ENCODE peak calls at places on chromosome 11, in eight cellular contexts. S is IMR-90, Q is lung, G is bronchial epithelial cell, L is mesothelial cell of epicardium, I is progenitor cell of endocrine pancreas, V is HFFc6, B is mammary epithelial cell. M is an unnamed sample.

GRCh38 chr11:122741613-122742012 is 86.1 kb downstream of the UBASH3B start:
- DNase-seq in S (peak), G (no peak), B (no peak), Q (peak), I (no peak), V (no peak), L (no peak), M (no peak)

GRCh38 chr11:32396991-32397390 is 38.3 kb downstream of the WT1 start:
- DNase-seq in S (no peak), V (no peak), L (no peak), Q (no peak), G (no peak), B (no peak), I (no peak), M (no peak)

GRCh38 chr11:66694732-66695207 is 17.1 kb upstream of the RBM4B start:
- DNase-seq in B (peak), I (peak), V (peak), L (peak), G (peak), S (peak), Q (peak), M (peak)

GRCh38 chr11:122322369-122322768 is 206.4 kb upstream of the BLID start:
- DNase-seq in G (no peak), B (no peak), V (no peak), S (peak), Q (no peak), L (no peak), I (no peak), M (no peak)

GRCh38 chr11:12841946-12842630 is 167.0 kb upstream of the RASSF10 start:
- DNase-seq in Q (no peak), G (peak), S (peak), I (no peak), B (peak), L (no peak), V (peak), M (no peak)

GRCh38 chr11:72406536-72407507 is 27.5 kb downstream of the CLPB start:
- DNase-seq in G (peak), V (no peak), Q (no peak), S (no peak), I (no peak), B (peak), L (no peak), M (peak)

GRCh38 chr11:12201016-12201985 is 90.9 kb downstream of the MICAL2 start:
- DNase-seq in S (peak), G (peak), Q (no peak), B (peak), L (no peak), I (no peak), V (peak), M (no peak)

GRCh38 chr11:70548976-70549375 is 150.6 kb downstream of the CTTN start:
- DNase-seq in S (no peak), G (no peak), L (no peak), Q (no peak), I (no peak), V (no peak), B (no peak), M (no peak)

GRCh38 chr11:17388609-17389204 is at the start of gene KCNJ11:
- DNase-seq in S (no peak), Q (no peak), B (no peak), L (no peak), V (no peak), G (no peak), I (peak), M (no peak)

GRCh38 chr11:62508336-62509058 is 38.1 kb downstream of the AHNAK start:
- DNase-seq in Q (peak), I (peak), B (peak), L (no peak), V (peak), S (peak), G (peak), M (peak)

GRCh38 chr11:82546556-82547162 is 187.0 kb downstream of the FAM181B start:
- DNase-seq in Q (no peak), S (no peak), B (no peak), L (no peak), G (peak), V (no peak), I (no peak), M (no peak)

GRCh38 chr11:124320097-124320496 is at the start of gene OR8D2:
- DNase-seq in L (no peak), S (no peak), I (no peak), Q (no peak), G (no peak), V (no peak), B (no peak), M (no peak)

GRCh38 chr11:85679581-85679980 is 6.4 kb downstream of the CCDC89 start:
- DNase-seq in S (no peak), Q (no peak), V (no peak), L (no peak), B (no peak), G (no peak), I (no peak), M (no peak)

GRCh38 chr11:79083346-79083745 is 357.5 kb downstream of the TENM4 start:
- DNase-seq in S (peak), B (no peak), I (no peak), V (no peak), L (no peak), Q (no peak), G (no peak), M (no peak)

DNA sequence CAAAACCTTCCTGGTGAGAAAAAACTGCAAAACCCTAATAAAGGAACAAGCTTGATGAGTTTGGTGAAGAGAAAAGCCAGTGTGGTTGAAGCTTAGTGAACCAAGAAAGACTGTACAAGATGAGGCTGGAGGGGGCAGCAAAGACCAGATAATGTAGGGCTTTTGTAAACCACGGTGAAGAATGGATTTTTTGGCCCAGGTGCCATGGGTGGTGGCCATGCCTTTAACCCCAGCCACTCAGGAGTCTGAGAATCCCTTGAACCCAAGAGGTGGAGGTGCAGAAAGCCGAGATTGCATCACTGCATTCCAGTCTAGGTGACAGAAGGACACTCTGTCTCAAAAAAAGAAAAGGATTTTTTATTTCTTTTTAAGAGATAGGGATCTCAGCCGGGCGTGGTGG is 5.0 kb upstream of the ZDHHC5 start:
- DNase-seq in L (no peak), Q (no peak), V (no peak), I (no peak), S (no peak), B (no peak), G (no peak), M (no peak)
- TF ChIP-seq CTCF in L (no peak), Q (no peak), V (peak), I (no peak), S (peak), B (peak), G (peak), M (no peak)

GRCh38 chr11:132307309-132308020 is 937.0 kb downstream of the NTM start:
- DNase-seq in V (no peak), Q (no peak), G (no peak), B (no peak), I (no peak), L (no peak), S (no peak), M (no peak)

GRCh38 chr11:132310390-132311375 is 940.3 kb downstream of the NTM start:
- DNase-seq in Q (no peak), S (no peak), G (no peak), B (no peak), L (no peak), I (no peak), V (no peak), M (no peak)

GRCh38 chr11:132312161-132312560 is 941.7 kb downstream of the NTM start:
- DNase-seq in S (peak), L (no peak), V (peak), I (no peak), B (peak), G (peak), Q (no peak), M (no peak)

GRCh38 chr11:132311703-132312102 is 941.3 kb downstream of the NTM start:
- DNase-seq in S (no peak), I (no peak), L (no peak), B (no peak), Q (no peak), G (no peak), V (no peak), M (no peak)

DNA sequence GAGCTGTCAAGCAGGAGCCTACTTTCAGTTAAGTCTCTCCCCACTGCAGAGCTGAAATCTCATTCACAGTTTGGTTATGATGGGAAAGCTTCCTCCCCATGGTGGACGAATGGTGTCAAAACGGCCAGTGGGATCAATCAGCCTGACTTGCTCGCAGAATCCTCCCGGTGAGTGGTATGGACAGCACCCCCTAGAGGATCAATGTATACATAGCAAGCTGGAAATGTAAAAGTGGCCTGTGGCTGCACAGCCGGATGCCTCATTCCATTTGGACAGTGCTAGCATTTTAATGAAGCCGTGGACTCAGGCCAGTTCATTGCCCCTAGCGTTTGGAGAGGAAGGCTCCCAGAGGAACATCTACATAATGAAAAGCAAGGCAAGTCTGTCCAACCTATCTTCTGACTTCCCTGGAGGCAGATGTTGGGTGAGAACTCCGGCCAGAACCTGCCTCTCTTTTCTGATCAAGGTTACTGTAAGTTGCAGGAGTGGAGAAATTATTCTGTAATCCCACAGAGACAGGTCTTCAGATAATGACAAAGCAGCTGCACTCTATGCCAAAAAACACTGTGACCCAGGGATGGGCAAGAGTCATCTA is 942.3 kb downstream of the NTM start:
- DNase-seq in L (no peak), Q (no peak), I (no peak), B (no peak), S (peak), G (peak), V (peak), M (no peak)
- TF ChIP-seq CTCF in L (peak), Q (no peak), I (peak), B (peak), S (peak), G (peak), V (peak), M (peak)

GRCh38 chr11:111423250-111423615 is 44.2 kb upstream of the POU2AF1 start:
- DNase-seq in V (no peak), L (no peak), G (no peak), Q (no peak), B (no peak), S (no peak), I (no peak), M (no peak)
- TF ChIP-seq CTCF in V (peak), L (no peak), G (no peak), Q (no peak), B (no peak), S (no peak), I (no peak), M (no peak)

DNA sequence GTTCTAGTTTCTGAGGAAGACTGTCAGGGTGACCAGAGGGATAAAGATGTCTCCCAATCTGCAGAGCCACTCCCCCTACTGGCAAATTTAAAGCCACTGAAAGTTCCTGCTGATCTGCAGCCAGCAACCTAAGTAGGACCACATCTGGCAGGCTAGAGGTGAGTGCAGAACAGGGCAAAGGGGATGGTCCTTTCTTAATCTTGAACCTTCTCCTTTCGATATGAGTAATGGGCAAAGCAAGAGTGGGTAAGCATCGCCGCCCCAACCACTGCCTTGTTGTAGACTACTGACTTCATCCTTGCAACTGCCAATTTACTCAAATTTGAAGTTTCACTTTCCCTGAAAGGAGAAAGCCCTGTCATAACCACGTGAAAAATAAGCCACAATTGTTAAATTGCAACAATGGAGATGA is 30.7 kb downstream of the SCUBE2 start:
- DNase-seq in S (no peak), B (no peak), Q (no peak), L (no peak), G (peak), I (no peak), V (no peak), M (no peak)
- TF ChIP-seq CTCF in S (no peak), B (peak), Q (no peak), L (no peak), G (peak), I (peak), V (peak), M (no peak)

GRCh38 chr11:47185305-47186075 is 744 bp downstream of the PACSIN3 start:
- DNase-seq in B (peak), L (no peak), I (peak), Q (peak), S (peak), V (peak), G (peak), M (peak)

GRCh38 chr11:47184711-47185304 is 1.4 kb downstream of the PACSIN3 start:
- DNase-seq in L (no peak), G (no peak), B (no peak), Q (no peak), S (no peak), V (no peak), I (no peak), M (no peak)

GRCh38 chr11:47187723-47188122 is 1.5 kb upstream of the PACSIN3 start:
- DNase-seq in G (no peak), V (no peak), B (no peak), I (no peak), Q (no peak), L (no peak), S (no peak), M (no peak)

GRCh38 chr11:47186937-47187681 is 875 bp upstream of the PACSIN3 start:
- DNase-seq in L (no peak), G (peak), V (no peak), B (peak), I (peak), Q (no peak), S (peak), M (no peak)

DNA sequence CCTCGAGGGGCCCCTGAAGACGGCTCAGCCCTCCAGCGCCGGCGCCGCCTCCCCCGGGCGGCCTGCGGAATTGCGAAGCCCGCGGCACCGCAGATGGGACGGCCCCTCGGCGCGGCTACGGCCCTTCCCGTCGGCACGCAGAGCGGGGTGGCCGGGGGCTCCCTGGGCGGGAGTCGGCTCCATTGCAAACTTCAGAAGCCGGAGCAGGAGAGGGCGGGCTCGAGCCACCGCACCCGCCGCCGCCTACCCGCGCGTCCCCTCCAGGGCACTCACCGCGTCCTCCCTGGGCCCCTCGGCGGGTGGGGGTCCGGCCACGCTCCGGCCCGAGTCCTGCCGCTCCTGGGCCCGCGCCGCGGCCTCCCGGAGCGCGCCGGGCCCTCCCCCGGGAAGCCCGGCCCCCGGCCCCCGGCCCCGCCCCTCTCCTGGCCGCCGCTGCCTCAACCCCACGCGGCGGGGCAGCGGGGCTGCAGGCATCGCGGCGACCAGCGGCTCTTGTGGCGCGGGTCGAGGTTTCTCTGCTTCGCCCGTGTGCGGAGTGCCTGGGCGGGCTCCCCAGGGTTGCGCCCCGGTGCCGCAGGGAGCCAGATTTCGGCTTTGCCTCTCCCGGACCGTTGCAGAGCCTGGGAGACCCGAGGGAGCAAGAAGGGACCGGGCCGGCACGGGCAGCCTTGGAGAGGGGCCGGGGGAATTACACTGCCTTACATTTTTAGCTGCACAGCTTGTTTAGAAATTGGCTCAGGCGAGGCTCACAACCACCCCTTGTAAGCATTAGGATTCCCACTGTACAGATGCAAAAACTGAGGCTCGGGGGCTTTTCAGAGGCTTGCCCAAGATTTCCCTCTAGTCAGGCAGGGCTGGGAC is at the start of gene PACSIN3:
- DNase-seq in Q (no peak), L (peak), B (peak), I (peak), S (peak), G (no peak), V (no peak), M (peak)
- TF ChIP-seq CTCF in Q (no peak), L (no peak), B (no peak), I (no peak), S (no peak), G (no peak), V (peak), M (peak)

GRCh38 chr11:126352934-126353801 is 2.3 kb upstream of the ST3GAL4 start:
- DNase-seq in G (peak), L (no peak), Q (no peak), V (peak), I (no peak), S (peak), B (peak), M (no peak)
- TF ChIP-seq CTCF in G (no peak), L (no peak), Q (no peak), V (no peak), I (no peak), S (no peak), B (no peak), M (no peak)

GRCh38 chr11:69425444-69425843 is 56.0 kb upstream of the LINC01488 start:
- DNase-seq in B (no peak), L (no peak), G (no peak), I (no peak), Q (no peak), V (no peak), S (no peak), M (no peak)

GRCh38 chr11:69423611-69424385 is 57.7 kb upstream of the LINC01488 start:
- DNase-seq in S (no peak), I (no peak), Q (no peak), L (no peak), G (no peak), B (no peak), V (no peak), M (no peak)

GRCh38 chr11:69425895-69426544 is 55.4 kb upstream of the LINC01488 start:
- DNase-seq in I (no peak), S (no peak), L (no peak), G (no peak), Q (no peak), B (no peak), V (no peak), M (no peak)

GRCh38 chr11:69423181-69423580 is 58.3 kb upstream of the LINC01488 start:
- DNase-seq in S (no peak), Q (no peak), B (no peak), V (no peak), L (no peak), G (no peak), I (no peak), M (no peak)

DNA sequence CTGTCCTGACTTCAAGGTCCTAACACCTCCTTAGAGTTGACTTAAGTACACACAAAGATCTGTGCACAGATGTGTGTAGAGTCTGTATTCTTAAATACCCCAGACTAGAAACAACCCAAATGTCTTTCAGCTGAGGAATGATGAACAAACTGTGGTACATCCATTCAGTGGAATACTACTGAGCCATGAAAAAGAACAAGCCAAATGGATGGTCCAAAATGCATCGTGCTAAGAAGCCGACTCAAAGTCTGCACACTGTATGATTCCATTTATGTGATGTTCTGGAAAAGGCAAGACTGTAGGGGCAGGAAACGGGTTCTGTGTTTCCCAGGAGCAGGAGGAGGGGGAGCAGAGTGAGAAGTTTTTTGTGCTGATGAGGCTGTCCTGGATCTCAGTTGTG is 56.7 kb upstream of the LINC01488 start:
- DNase-seq in V (no peak), S (no peak), B (no peak), I (no peak), Q (no peak), G (no peak), L (no peak), M (no peak)
- TF ChIP-seq CTCF in V (no peak), S (no peak), B (no peak), I (no peak), Q (no peak), G (no peak), L (no peak), M (no peak)

M was measured in osteocyte.